ENCODE peak calls at places on chromosomes 5 and 9, in six cellular contexts. D, G, T, Z, R and S are unnamed samples.

GRCh38 chr9:129720181-129720864 is 32.5 kb downstream of the PTGES start:
- DNase-seq in T (no peak), Z (peak; percentile 91), G (peak; percentile 12), R (no peak), D (no peak), S (no peak)

GRCh38 chr9:69465473-69465872 is 140.5 kb downstream of the ENTREP1 start:
- DNase-seq in R (peak; percentile 29), Z (no peak), G (no peak), D (no peak), T (no peak), S (no peak)

GRCh38 chr5:172721455-172722308 is 49.3 kb downstream of the DUSP1 start:
- DNase-seq in G (no peak), T (peak; percentile 71), D (no peak), Z (no peak), R (peak; percentile 61), S (no peak)

GRCh38 chr9:133003671-133004090 is 25.2 kb downstream of the GFI1B start:
- DNase-seq in G (no peak), D (no peak), R (no peak), Z (peak; percentile 70), T (no peak), S (no peak)

GRCh38 chr5:111756701-111757581 is at the start of gene NREP:
- DNase-seq in T (peak; percentile 96), G (peak; percentile 90), D (peak; percentile 93), R (peak; percentile 90), Z (peak; percentile 88), S (peak; percentile 82)

GRCh38 chr5:15560421-15560820 is 60.4 kb downstream of the FBXL7 start:
- DNase-seq in G (no peak), D (no peak), Z (no peak), T (no peak), R (no peak), S (no peak)

GRCh38 chr9:132486706-132487350 is 76.8 kb downstream of the CFAP77 start:
- DNase-seq in Z (no peak), D (no peak), G (no peak), T (no peak), R (no peak), S (no peak)

GRCh38 chr5:141326088-141326854 is 4.0 kb upstream of the PCDHGA1 start:
- DNase-seq in T (no peak), G (peak; percentile 4), Z (peak; percentile 88), D (peak; percentile 82), R (peak; percentile 63), S (no peak)

DNA sequence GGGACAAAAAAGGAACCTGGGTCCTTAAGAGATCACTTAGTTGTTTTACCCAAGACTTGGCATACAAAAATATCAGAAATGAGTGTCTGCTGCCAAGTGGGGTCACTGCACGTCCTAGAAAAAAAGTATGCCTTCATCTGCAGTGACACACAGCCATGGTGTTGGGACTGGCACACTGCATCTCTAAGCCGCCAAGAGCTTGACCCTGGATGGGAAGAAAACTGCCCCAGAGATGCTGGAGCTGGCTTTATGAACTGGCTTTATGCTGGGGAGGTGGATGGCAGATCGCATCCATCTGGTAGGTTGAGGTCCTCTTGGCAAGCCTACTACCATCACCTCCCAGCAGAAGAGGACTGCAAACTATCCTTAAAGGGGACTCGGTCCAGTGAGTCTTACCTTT is 51.6 kb downstream of the IRF1 start:
- DNase-seq in Z (no peak), D (peak; percentile 85), R (no peak), G (no peak), T (peak; percentile 71), S (no peak)
- H3K4me1 ChIP-seq in Z (peaks cover 3% of the 10 kb centered on the region), D (peaks cover 49% of the 10 kb centered on the region), R (peaks cover 95% of the 10 kb centered on the region), G (peaks cover 4% of the 10 kb centered on the region), T (peaks cover 8% of the 10 kb centered on the region), S (peaks cover 4% of the 10 kb centered on the region)

GRCh38 chr5:78505860-78506259 is 142.7 kb downstream of the LHFPL2 start:
- DNase-seq in R (no peak), T (no peak), D (no peak), Z (no peak), G (no peak), S (no peak)
- H3K4me1 ChIP-seq in R (peaks cover 93% of the 10 kb centered on the region), T (peaks cover 66% of the 10 kb centered on the region), D (peaks cover 79% of the 10 kb centered on the region), Z (peaks cover 34% of the 10 kb centered on the region), G (peaks cover 67% of the 10 kb centered on the region), S (no peaks in the 10 kb centered on the region)

GRCh38 chr5:107457138-107457537 is 213.6 kb downstream of the EFNA5 start:
- DNase-seq in D (no peak), R (no peak), G (no peak), Z (no peak), T (no peak), S (no peak)
- H3K4me1 ChIP-seq in D (peaks cover 15% of the 10 kb centered on the region), R (no peaks in the 10 kb centered on the region), G (peaks cover 15% of the 10 kb centered on the region), Z (peaks cover 39% of the 10 kb centered on the region), T (no peaks in the 10 kb centered on the region), S (no peaks in the 10 kb centered on the region)

DNA sequence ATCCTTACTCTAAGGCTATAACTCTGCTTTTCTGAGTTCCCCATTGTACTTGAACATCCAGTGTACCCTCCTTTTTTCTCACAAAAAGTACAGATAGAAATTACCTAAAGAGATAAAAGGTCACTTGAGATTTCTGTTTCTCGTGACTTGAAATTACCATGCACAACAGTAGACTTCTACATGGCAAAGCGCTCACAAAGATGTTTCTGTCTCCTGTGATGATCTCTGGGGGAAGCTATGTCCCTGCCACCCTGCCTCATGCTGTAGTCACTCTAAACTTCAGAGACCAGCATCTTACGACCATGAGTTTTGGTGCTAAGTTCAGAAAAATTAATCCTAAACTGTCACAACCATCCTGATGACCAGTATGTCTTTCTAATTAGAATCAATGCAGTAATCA is 36.2 kb downstream of the NFIB start:
- DNase-seq in D (no peak), R (no peak), T (no peak), G (no peak), Z (no peak), S (no peak)
- H3K4me1 ChIP-seq in D (peaks cover 49% of the 10 kb centered on the region), R (peaks cover 73% of the 10 kb centered on the region), T (peaks cover 13% of the 10 kb centered on the region), G (peaks cover 6% of the 10 kb centered on the region), Z (peaks cover 42% of the 10 kb centered on the region), S (no peaks in the 10 kb centered on the region)

GRCh38 chr9:97985058-97985861 is 2.1 kb downstream of the ANP32B start:
- DNase-seq in D (peak; percentile 65), T (no peak), Z (peak; percentile 47), G (peak; percentile 25), R (peak; percentile 18), S (no peak)
- H3K4me1 ChIP-seq in D (peaks cover 47% of the 10 kb centered on the region), T (peaks cover 5% of the 10 kb centered on the region), Z (peaks cover 20% of the 10 kb centered on the region), G (peaks cover 35% of the 10 kb centered on the region), R (peaks cover 75% of the 10 kb centered on the region), S (peaks cover 9% of the 10 kb centered on the region)

DNA sequence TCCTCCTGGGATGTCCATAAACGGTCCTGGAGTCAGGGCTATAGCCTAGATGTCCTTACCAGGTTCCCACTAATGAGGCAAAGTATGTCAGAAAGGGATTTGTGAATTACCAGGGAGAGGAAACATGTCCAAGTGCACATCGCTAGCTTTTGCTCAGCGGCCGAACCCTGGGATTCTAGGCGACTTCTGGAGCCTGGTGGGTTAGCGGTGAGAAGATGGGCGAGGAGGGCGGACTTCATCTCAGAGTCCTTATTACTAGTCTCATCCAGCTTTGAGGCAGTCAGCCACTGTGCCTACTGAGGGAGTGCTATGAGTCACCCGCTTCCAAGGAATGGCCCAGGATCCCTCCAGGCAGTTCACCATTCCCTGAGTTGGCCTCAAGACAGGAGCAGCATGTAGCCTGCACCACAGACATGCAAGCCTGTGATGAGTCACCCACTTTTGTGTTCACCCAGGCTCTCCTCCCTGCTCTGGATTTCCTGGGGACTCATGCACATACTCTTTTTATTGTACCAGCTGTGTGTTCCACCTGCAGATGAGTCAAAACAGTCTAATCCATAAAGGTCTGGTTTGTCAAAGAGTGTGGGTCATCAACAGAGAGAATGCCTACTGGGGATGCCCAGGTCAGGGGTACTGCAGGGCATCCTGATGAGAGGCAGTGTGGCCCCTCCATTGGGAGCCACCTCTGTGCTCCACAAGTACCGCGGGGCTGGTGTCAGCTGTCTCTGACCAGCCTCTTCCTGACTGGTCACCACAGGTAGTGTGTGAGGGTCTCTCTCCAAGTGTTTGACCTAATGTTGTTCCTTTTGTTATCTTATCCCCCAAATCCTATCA is 20.2 kb downstream of the SLC22A5 start:
- DNase-seq in Z (no peak), T (peak; percentile 54), D (peak; percentile 88), R (no peak), G (peak; percentile 98), S (no peak)
- H3K4me1 ChIP-seq in Z (peaks cover 11% of the 10 kb centered on the region), T (peaks cover 23% of the 10 kb centered on the region), D (peaks cover 50% of the 10 kb centered on the region), R (peaks cover 52% of the 10 kb centered on the region), G (peaks cover 52% of the 10 kb centered on the region), S (peaks cover 26% of the 10 kb centered on the region)